ENCODE peak calls at places on chromosomes 1 and 21, in five cellular contexts. R, P, X, O and T are unnamed samples.

GRCh38 chr1:88946845-88947244 is 45.6 kb downstream of the KYAT3 start:
- DNase-seq in X (no peak), R (no peak), O (no peak), P (no peak), T (no peak)

GRCh38 chr1:115837762-115838421 is 3.0 kb downstream of the NHLH2 start:
- DNase-seq in O (no peak), P (no peak), R (no peak), X (no peak), T (no peak)

GRCh38 chr1:182962554-182963115 is 9.7 kb upstream of the SHCBP1L start:
- DNase-seq in X (no peak), R (peak; percentile 83), O (peak; percentile 78), P (no peak), T (peak; percentile 73)

GRCh38 chr21:41611441-41611840 is 103.5 kb upstream of the TMPRSS2 start:
- DNase-seq in O (no peak), X (no peak), P (no peak), R (no peak), T (no peak)

GRCh38 chr1:94396356-94396755 is 21.8 kb upstream of the ABCD3 start:
- DNase-seq in P (no peak), X (no peak), R (no peak), O (no peak), T (no peak)

GRCh38 chr1:181038399-181038873 is 4.7 kb downstream of the MR1 start:
- DNase-seq in X (peak; percentile 57), R (peak; percentile 55), P (peak; percentile 41), O (peak; percentile 68), T (no peak)

GRCh38 chr1:35603468-35603867 is 30.4 kb downstream of the TFAP2E start:
- DNase-seq in X (no peak), O (no peak), P (no peak), R (no peak), T (no peak)

GRCh38 chr1:215056584-215056983 is 26.0 kb upstream of the KCNK2 start:
- DNase-seq in O (no peak), R (peak; percentile 78), P (no peak), X (no peak), T (no peak)

GRCh38 chr21:44259082-44259705 is 2.5 kb downstream of the DNMT3L start:
- DNase-seq in P (no peak), O (no peak), X (no peak), R (no peak), T (no peak)

GRCh38 chr1:204337047-204337446 is 22.7 kb downstream of the PLEKHA6 start:
- DNase-seq in R (no peak), O (no peak), P (no peak), X (no peak), T (no peak)

GRCh38 chr1:56666112-56666608 is 21.0 kb downstream of the PRKAA2 start:
- DNase-seq in O (no peak), P (no peak), R (no peak), X (no peak), T (no peak)

GRCh38 chr1:60051191-60051590 is 22.4 kb downstream of the C1orf87 start:
- DNase-seq in O (no peak), P (no peak), R (no peak), X (no peak), T (no peak)

GRCh38 chr1:68615303-68615702 is 118.4 kb upstream of the DEPDC1 start:
- DNase-seq in P (no peak), O (no peak), R (no peak), X (no peak), T (no peak)

GRCh38 chr1:109161836-109162606 is 48.1 kb downstream of the ELAPOR1 start:
- DNase-seq in X (no peak), O (no peak), P (no peak), R (peak; percentile 68), T (peak; percentile 77)

GRCh38 chr21:35036521-35037383 is 12.3 kb downstream of the RUNX1 start:
- DNase-seq in P (no peak), R (no peak), X (no peak), O (no peak), T (no peak)

GRCh38 chr1:107277022-107277421 is 136.2 kb downstream of the NTNG1 start:
- DNase-seq in X (no peak), P (no peak), O (no peak), R (peak; percentile 58), T (no peak)

GRCh38 chr1:224828691-224829090 is 100.8 kb upstream of the DNAH14 start:
- DNase-seq in X (no peak), R (no peak), O (no peak), P (no peak), T (peak; percentile 7)

GRCh38 chr21:28769683-28770082 is 223.0 kb downstream of the LTN1 start:
- DNase-seq in X (no peak), R (no peak), P (no peak), O (no peak), T (no peak)

GRCh38 chr1:99600782-99601181 is 45.1 kb upstream of the PALMD start:
- DNase-seq in R (peak; percentile 44), X (no peak), O (no peak), P (no peak), T (no peak)

GRCh38 chr1:206583461-206584264 is 28.6 kb downstream of the EIF2D start:
- DNase-seq in O (peak; percentile 82), R (peak; percentile 68), P (peak; percentile 63), X (peak; percentile 91), T (no peak)

GRCh38 chr1:185249563-185249962 is 67.5 kb downstream of the IVNS1ABP start:
- DNase-seq in P (no peak), R (no peak), O (no peak), X (no peak), T (no peak)

GRCh38 chr1:229563241-229563640 is 4.7 kb upstream of the ABCB10 start:
- DNase-seq in R (no peak), O (no peak), X (no peak), P (no peak), T (no peak)

GRCh38 chr1:185556551-185556950 is 177.6 kb upstream of the HMCN1 start:
- DNase-seq in R (no peak), O (no peak), X (no peak), P (no peak), T (peak; percentile 56)

GRCh38 chr1:67372136-67372535 is 58.1 kb downstream of the SERBP1 start:
- DNase-seq in P (no peak), X (no peak), O (no peak), R (no peak), T (no peak)

GRCh38 chr1:15229569-15230170 is 17.4 kb upstream of the FHAD1 start:
- DNase-seq in O (no peak), P (no peak), R (no peak), X (no peak), T (no peak)

GRCh38 chr1:212607206-212607923 is 1.2 kb upstream of the ATF3 start:
- DNase-seq in P (no peak), O (no peak), X (no peak), R (no peak), T (no peak)

GRCh38 chr1:239914827-239915231 is 176.9 kb upstream of the FMN2 start:
- DNase-seq in O (no peak), P (no peak), R (peak; percentile 72), X (no peak), T (peak; percentile 86)